ENCODE peak calls at places on chromosome 17, in seven cellular contexts. One of them, this sample, is unnamed.

GRCh38 chr17:79214459-79214858 is 139.8 kb downstream of the ENGASE start:
- DNase-seq in activated effector memory CD4-positive, alpha-beta T cell treated with Interleukin-2 at 50 U/mL for 16 hours: no peak
- DNase-seq in naive B cell: no peak
- DNase-seq in SIG-M5: no peak
- DNase-seq in GM20000: no peak
- DNase-seq in psoas muscle: no peak
- DNase-seq in B cell: no peak
- DNase-seq in this sample: no peak

GRCh38 chr17:17081304-17081940 is 39.2 kb downstream of the MPRIP start:
- DNase-seq in B cell: no peak
- DNase-seq in SIG-M5: no peak
- DNase-seq in psoas muscle: no peak
- DNase-seq in GM20000: no peak
- DNase-seq in activated effector memory CD4-positive, alpha-beta T cell treated with Interleukin-2 at 50 U/mL for 16 hours: no peak
- DNase-seq in naive B cell: no peak
- DNase-seq in this sample: no peak

GRCh38 chr17:47323382-47324223 is at the start of gene EFCAB13:
- DNase-seq in SIG-M5: peak; percentile 25
- DNase-seq in psoas muscle: peak; percentile 91
- DNase-seq in GM20000: peak; percentile 92
- DNase-seq in B cell: peak; percentile 89
- DNase-seq in activated effector memory CD4-positive, alpha-beta T cell treated with Interleukin-2 at 50 U/mL for 16 hours: peak; percentile 67
- DNase-seq in naive B cell: peak; percentile 93
- DNase-seq in this sample: peak; percentile 73

GRCh38 chr17:17877548-17878358 is 41.0 kb upstream of the SREBF1 start:
- DNase-seq in psoas muscle: peak; percentile 78
- DNase-seq in SIG-M5: no peak
- DNase-seq in activated effector memory CD4-positive, alpha-beta T cell treated with Interleukin-2 at 50 U/mL for 16 hours: no peak
- DNase-seq in B cell: no peak
- DNase-seq in GM20000: no peak
- DNase-seq in naive B cell: no peak
- DNase-seq in this sample: no peak

GRCh38 chr17:77213778-77214132 is 73.0 kb downstream of the SEC14L1 start:
- DNase-seq in SIG-M5: no peak
- DNase-seq in B cell: no peak
- DNase-seq in GM20000: no peak
- DNase-seq in activated effector memory CD4-positive, alpha-beta T cell treated with Interleukin-2 at 50 U/mL for 16 hours: no peak
- DNase-seq in naive B cell: no peak
- DNase-seq in psoas muscle: no peak
- DNase-seq in this sample: no peak

GRCh38 chr17:63381101-63381729 is 64.9 kb downstream of the CYB561 start:
- DNase-seq in activated effector memory CD4-positive, alpha-beta T cell treated with Interleukin-2 at 50 U/mL for 16 hours: no peak
- DNase-seq in SIG-M5: no peak
- DNase-seq in B cell: no peak
- DNase-seq in psoas muscle: no peak
- DNase-seq in GM20000: no peak
- DNase-seq in naive B cell: no peak
- DNase-seq in this sample: no peak

GRCh38 chr17:41813039-41813680 is 356 bp downstream of the FKBP10 start:
- DNase-seq in SIG-M5: no peak
- DNase-seq in psoas muscle: no peak
- DNase-seq in activated effector memory CD4-positive, alpha-beta T cell treated with Interleukin-2 at 50 U/mL for 16 hours: no peak
- DNase-seq in naive B cell: no peak
- DNase-seq in GM20000: no peak
- DNase-seq in B cell: no peak
- DNase-seq in this sample: no peak

GRCh38 chr17:34997355-34997862 is 17.1 kb downstream of the LIG3 start:
- DNase-seq in B cell: no peak
- DNase-seq in activated effector memory CD4-positive, alpha-beta T cell treated with Interleukin-2 at 50 U/mL for 16 hours: no peak
- DNase-seq in SIG-M5: no peak
- DNase-seq in naive B cell: no peak
- DNase-seq in psoas muscle: no peak
- DNase-seq in GM20000: no peak
- DNase-seq in this sample: no peak

GRCh38 chr17:79491006-79491405 is 119.8 kb downstream of the RBFOX3 start:
- DNase-seq in SIG-M5: no peak
- DNase-seq in naive B cell: no peak
- DNase-seq in psoas muscle: no peak
- DNase-seq in GM20000: no peak
- DNase-seq in B cell: no peak
- DNase-seq in activated effector memory CD4-positive, alpha-beta T cell treated with Interleukin-2 at 50 U/mL for 16 hours: no peak
- DNase-seq in this sample: no peak

GRCh38 chr17:38605230-38605851 is 411 bp downstream of the SRCIN1 start:
- DNase-seq in naive B cell: no peak
- DNase-seq in SIG-M5: no peak
- DNase-seq in B cell: no peak
- DNase-seq in activated effector memory CD4-positive, alpha-beta T cell treated with Interleukin-2 at 50 U/mL for 16 hours: no peak
- DNase-seq in GM20000: peak; percentile 74
- DNase-seq in psoas muscle: no peak
- DNase-seq in this sample: no peak

GRCh38 chr17:68561319-68561718 is 39.8 kb downstream of the FAM20A start:
- DNase-seq in naive B cell: no peak
- DNase-seq in B cell: no peak
- DNase-seq in activated effector memory CD4-positive, alpha-beta T cell treated with Interleukin-2 at 50 U/mL for 16 hours: no peak
- DNase-seq in SIG-M5: no peak
- DNase-seq in GM20000: no peak
- DNase-seq in psoas muscle: no peak
- DNase-seq in this sample: no peak

GRCh38 chr17:4407851-4408250 is 25.9 kb upstream of the SPNS3 start:
- DNase-seq in naive B cell: no peak
- DNase-seq in GM20000: no peak
- DNase-seq in activated effector memory CD4-positive, alpha-beta T cell treated with Interleukin-2 at 50 U/mL for 16 hours: no peak
- DNase-seq in SIG-M5: no peak
- DNase-seq in psoas muscle: no peak
- DNase-seq in B cell: no peak
- DNase-seq in this sample: no peak

GRCh38 chr17:76153640-76154039 is 12.6 kb upstream of the FOXJ1 start:
- DNase-seq in activated effector memory CD4-positive, alpha-beta T cell treated with Interleukin-2 at 50 U/mL for 16 hours: no peak
- DNase-seq in B cell: no peak
- DNase-seq in GM20000: no peak
- DNase-seq in naive B cell: no peak
- DNase-seq in psoas muscle: no peak
- DNase-seq in SIG-M5: no peak
- DNase-seq in this sample: no peak

GRCh38 chr17:18772471-18772870 is 8.5 kb upstream of the TVP23B start:
- DNase-seq in activated effector memory CD4-positive, alpha-beta T cell treated with Interleukin-2 at 50 U/mL for 16 hours: no peak
- DNase-seq in GM20000: no peak
- DNase-seq in SIG-M5: no peak
- DNase-seq in psoas muscle: no peak
- DNase-seq in naive B cell: no peak
- DNase-seq in B cell: no peak
- DNase-seq in this sample: no peak

GRCh38 chr17:28902819-28903545 is at the start of gene DHRS13:
- DNase-seq in B cell: peak; percentile 94
- DNase-seq in naive B cell: peak; percentile 96
- DNase-seq in GM20000: peak; percentile 97
- DNase-seq in SIG-M5: no peak
- DNase-seq in activated effector memory CD4-positive, alpha-beta T cell treated with Interleukin-2 at 50 U/mL for 16 hours: peak; percentile 93
- DNase-seq in psoas muscle: peak; percentile 89
- DNase-seq in this sample: peak; percentile 84

GRCh38 chr17:72212041-72212440 is 91.2 kb downstream of the SOX9 start:
- DNase-seq in psoas muscle: no peak
- DNase-seq in GM20000: no peak
- DNase-seq in activated effector memory CD4-positive, alpha-beta T cell treated with Interleukin-2 at 50 U/mL for 16 hours: no peak
- DNase-seq in SIG-M5: no peak
- DNase-seq in naive B cell: no peak
- DNase-seq in B cell: no peak
- DNase-seq in this sample: no peak

This sample was measured in head of caudate nucleus.